ENCODE peak calls at places on chromosomes 12 and 14, in five cellular contexts. R, A, P, F and B are unnamed samples.

GRCh38 chr14:65226824-65227604 is 124.7 kb upstream of the MAX start:
- DNase-seq in R (peak), A (peak), P (peak), F (peak), B (no peak)

GRCh38 chr12:65169311-65170244 is at the start of gene LEMD3:
- DNase-seq in R (peak), A (peak), P (peak), F (peak), B (peak)

GRCh38 chr14:75232597-75232996 is 46.0 kb upstream of the FOS start:
- DNase-seq in R (no peak), A (no peak), P (no peak), F (no peak), B (no peak)

GRCh38 chr12:130747867-130748740 is 32.0 kb upstream of the RIMBP2 start:
- DNase-seq in R (peak), A (peak), P (peak), F (peak), B (peak)

GRCh38 chr12:50763637-50764115 is at the start of gene ATF1:
- DNase-seq in R (peak), A (peak), P (peak), F (peak), B (peak)

GRCh38 chr12:10957741-10958140 is 18.7 kb upstream of the TAS2R14 start:
- DNase-seq in R (no peak), A (no peak), P (no peak), F (no peak), B (no peak)

GRCh38 chr12:112992541-112993398 is 14.5 kb downstream of the OAS2 start:
- DNase-seq in R (peak), A (peak), P (peak), F (peak), B (no peak)

GRCh38 chr12:91272456-91273063 is 89.9 kb upstream of the DCN start:
- DNase-seq in R (peak), A (no peak), P (no peak), F (no peak), B (peak)

GRCh38 chr14:68113328-68113930 is 293.9 kb downstream of the RAD51B start:
- DNase-seq in R (no peak), A (no peak), P (no peak), F (no peak), B (no peak)

GRCh38 chr12:51118706-51119105 is 35.3 kb upstream of the CSRNP2 start:
- DNase-seq in R (peak), A (no peak), P (no peak), F (peak), B (no peak)

GRCh38 chr12:32566663-32567634 is 112.2 kb upstream of the DNM1L start:
- DNase-seq in R (no peak), A (no peak), P (no peak), F (no peak), B (no peak)

GRCh38 chr14:64828096-64828495 is 51.6 kb downstream of the SPTB start:
- DNase-seq in R (no peak), A (no peak), P (no peak), F (no peak), B (no peak)

GRCh38 chr12:13154027-13154538 is 42.4 kb upstream of the EMP1 start:
- DNase-seq in R (peak), A (no peak), P (no peak), F (no peak), B (no peak)

GRCh38 chr12:3076730-3077571 is at the start of gene TSPAN9:
- DNase-seq in R (peak), A (peak), P (peak), F (peak), B (peak)

GRCh38 chr14:97802430-97802829 is 1005.2 kb downstream of the VRK1 start:
- DNase-seq in R (no peak), A (no peak), P (no peak), F (peak), B (no peak)

GRCh38 chr12:45634273-45634917 is 95.1 kb upstream of the ARID2 start:
- DNase-seq in R (no peak), A (no peak), P (no peak), F (no peak), B (no peak)

GRCh38 chr14:96079066-96079465 is 39.9 kb downstream of the C14orf132 start:
- DNase-seq in R (no peak), A (no peak), P (no peak), F (peak), B (peak)

GRCh38 chr12:15532364-15532977 is 210.2 kb downstream of the PTPRO start:
- DNase-seq in R (peak), A (no peak), P (peak), F (peak), B (no peak)

GRCh38 chr14:86166541-86166940 is 636.6 kb downstream of the FLRT2 start:
- DNase-seq in R (no peak), A (peak), P (no peak), F (no peak), B (no peak)

GRCh38 chr12:54075974-54076373 is 22.3 kb downstream of the HOXC4 start:
- DNase-seq in R (no peak), A (no peak), P (no peak), F (no peak), B (no peak)

GRCh38 chr14:89424241-89424640 is 7.2 kb upstream of the FOXN3 start:
- DNase-seq in R (no peak), A (no peak), P (no peak), F (no peak), B (no peak)

GRCh38 chr14:60965402-60965801 is 15.5 kb downstream of the TRMT5 start:
- DNase-seq in R (peak), A (no peak), P (no peak), F (peak), B (no peak)

GRCh38 chr12:69397978-69398377 is 38.4 kb downstream of the YEATS4 start:
- DNase-seq in R (peak), A (no peak), P (no peak), F (no peak), B (no peak)

GRCh38 chr14:52044791-52045522 is 23.9 kb downstream of the NID2 start:
- DNase-seq in R (peak), A (no peak), P (no peak), F (no peak), B (peak)

GRCh38 chr12:5965950-5966383 is 20.9 kb upstream of the ANO2 start:
- DNase-seq in R (peak), A (no peak), P (peak), F (peak), B (no peak)

GRCh38 chr14:37340353-37340752 is 142.6 kb downstream of the MIPOL1 start:
- DNase-seq in R (no peak), A (no peak), P (peak), F (no peak), B (no peak)

GRCh38 chr12:29329411-29329810 is 51.6 kb downstream of the ERGIC2 start:
- DNase-seq in R (no peak), A (no peak), P (no peak), F (no peak), B (no peak)

GRCh38 chr12:72313757-72314270 is 41.6 kb downstream of the TRHDE start:
- DNase-seq in R (no peak), A (no peak), P (no peak), F (peak), B (no peak)

GRCh38 chr12:85866929-85867776 is 6.9 kb upstream of the NTS start:
- DNase-seq in R (peak), A (peak), P (peak), F (peak), B (no peak)

GRCh38 chr12:3071710-3072109 is 5.5 kb upstream of the TSPAN9 start:
- DNase-seq in R (no peak), A (no peak), P (no peak), F (no peak), B (no peak)

GRCh38 chr14:90624228-90624627 is 192.0 kb downstream of the TTC7B start:
- DNase-seq in R (peak), A (no peak), P (peak), F (no peak), B (peak)

GRCh38 chr12:126708492-126708896 is 1558.5 kb upstream of the TMEM132C start:
- DNase-seq in R (peak), A (no peak), P (no peak), F (no peak), B (no peak)

GRCh38 chr14:92460541-92460915 is 53.1 kb upstream of the RIN3 start:
- DNase-seq in R (no peak), A (no peak), P (no peak), F (no peak), B (peak)

GRCh38 chr14:53236708-53237107 is 83.6 kb upstream of the DDHD1 start:
- DNase-seq in R (no peak), A (no peak), P (no peak), F (no peak), B (no peak)

GRCh38 chr14:54642950-54643695 is 76.2 kb downstream of the SAMD4A start:
- DNase-seq in R (peak), A (no peak), P (peak), F (no peak), B (no peak)
- TF ChIP-seq CTCF in R (peak), A (peak), P (peak), F (peak), B (no peak)

GRCh38 chr12:107736914-107737313 is 24.0 kb downstream of the PRDM4 start:
- DNase-seq in R (no peak), A (no peak), P (no peak), F (no peak), B (no peak)
- TF ChIP-seq CTCF in R (no peak), A (no peak), P (no peak), F (no peak), B (no peak)

DNA sequence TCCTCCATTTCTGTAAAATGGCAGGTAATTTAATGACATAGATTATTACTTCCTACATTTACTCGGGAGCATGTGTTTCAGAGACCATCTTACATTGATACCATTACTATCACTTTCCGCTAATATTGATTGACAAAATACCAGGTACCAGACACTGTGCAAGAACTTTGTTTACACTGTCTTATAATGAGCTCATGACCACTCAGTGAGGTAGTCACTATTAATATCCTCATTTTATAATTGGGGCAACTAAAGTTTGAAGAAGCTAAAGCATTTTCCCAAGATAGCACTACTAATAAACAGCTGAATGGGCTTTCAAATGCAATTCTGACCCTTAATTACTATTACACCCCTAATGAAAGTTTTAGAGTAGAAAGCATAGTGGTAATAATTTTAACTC is 734.8 kb downstream of the DIO2 start:
- DNase-seq in R (no peak), A (no peak), P (no peak), F (no peak), B (no peak)
- TF ChIP-seq CTCF in R (no peak), A (no peak), P (no peak), F (no peak), B (no peak)

GRCh38 chr14:20866194-20866593 is 25.0 kb upstream of the RNASE3 start:
- DNase-seq in R (no peak), A (no peak), P (no peak), F (no peak), B (no peak)

DNA sequence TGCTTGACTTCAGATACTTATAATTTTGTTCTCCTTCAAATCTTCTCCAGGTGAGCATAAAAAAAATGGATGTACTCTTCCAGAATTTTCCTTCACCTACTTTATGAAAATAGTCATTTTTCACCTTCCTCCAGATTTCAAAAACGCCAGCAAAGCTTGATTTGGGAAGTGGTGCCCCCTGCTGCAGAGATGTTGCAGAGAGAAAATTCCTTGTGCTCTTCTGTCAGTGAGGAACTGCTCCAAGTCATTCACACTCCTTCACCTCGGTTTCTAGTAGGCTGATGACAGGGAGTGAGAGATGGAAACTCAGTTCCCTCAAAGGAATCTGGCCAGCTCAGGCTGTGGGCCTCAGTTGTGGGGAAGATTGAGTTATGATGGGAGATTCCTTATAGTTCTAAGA is 24.2 kb upstream of the RNASE3 start:
- DNase-seq in R (peak), A (no peak), P (no peak), F (peak), B (no peak)
- TF ChIP-seq CTCF in R (peak), A (peak), P (peak), F (peak), B (no peak)